ENCODE peak calls at places on chromosomes 7 and 10, in five cellular contexts. K, Q, J, Y and Z are unnamed samples.

GRCh38 chr7:17680026-17680425 is 260.3 kb downstream of the SNX13 start:
- DNase-seq in J (no peak), Y (no peak), Q (no peak), K (peak; percentile 86), Z (peak; percentile 27)

GRCh38 chr7:132970257-132970656 is 111.6 kb downstream of the CHCHD3 start:
- DNase-seq in J (no peak), K (no peak), Y (no peak), Q (no peak), Z (no peak)

GRCh38 chr7:14748461-14748860 is 154.1 kb downstream of the DGKB start:
- DNase-seq in K (peak; percentile 57), Y (no peak), J (no peak), Q (no peak), Z (no peak)

GRCh38 chr7:131325179-131325840 is 2.4 kb upstream of the MKLN1 start:
- DNase-seq in J (no peak), Y (no peak), Q (no peak), K (no peak), Z (no peak)

GRCh38 chr10:113872139-113873030 is 17.9 kb downstream of the NHLRC2 start:
- DNase-seq in K (no peak), Q (no peak), Y (no peak), J (no peak), Z (no peak)

GRCh38 chr7:81111358-81111757 is 192.5 kb upstream of the SEMA3C start:
- DNase-seq in J (no peak), Y (no peak), K (peak; percentile 97), Q (no peak), Z (peak; percentile 5)

GRCh38 chr10:110307805-110308204 is 3.1 kb upstream of the SMNDC1 start:
- DNase-seq in Y (no peak), K (no peak), Q (no peak), J (no peak), Z (no peak)

GRCh38 chr10:53111529-53111928 is 338.9 kb upstream of the MBL2 start:
- DNase-seq in J (no peak), Q (no peak), Y (no peak), K (no peak), Z (no peak)

GRCh38 chr10:128047991-128048826 is 78.0 kb downstream of the MKI67 start:
- DNase-seq in J (no peak), Q (no peak), Y (no peak), K (no peak), Z (no peak)

GRCh38 chr10:2949948-2950354 is 117.4 kb upstream of the PFKP start:
- DNase-seq in J (peak; percentile 60), Q (no peak), K (peak; percentile 64), Y (no peak), Z (no peak)

GRCh38 chr10:103814626-103815370 is 40.6 kb downstream of the SH3PXD2A start:
- DNase-seq in K (no peak), Q (no peak), Y (no peak), J (no peak), Z (no peak)

GRCh38 chr7:151827620-151828019 is 49.3 kb downstream of the PRKAG2 start:
- DNase-seq in Y (no peak), Q (no peak), J (no peak), K (no peak), Z (no peak)